ENCODE peak calls at places on chromosome 18, in five cellular contexts. V, J, U, Y and X are unnamed samples.

GRCh38 chr18:49456794-49457193 is 3.7 kb downstream of the DYM start:
- DNase-seq in V (no peak), J (no peak), U (no peak), Y (no peak), X (no peak)

GRCh38 chr18:23283933-23284430 is 148.7 kb downstream of the CABLES1 start:
- DNase-seq in V (peak; percentile 33), J (no peak), U (no peak), Y (peak; percentile 89), X (no peak)

GRCh38 chr18:68667121-68667520 is 47.8 kb downstream of the TMX3 start:
- DNase-seq in V (no peak), J (no peak), U (no peak), Y (no peak), X (no peak)

GRCh38 chr18:10419420-10420103 is 34.9 kb upstream of the APCDD1 start:
- DNase-seq in V (no peak), J (no peak), U (no peak), Y (no peak), X (no peak)

GRCh38 chr18:66931010-66931409 is 327.1 kb upstream of the CDH19 start:
- DNase-seq in V (no peak), J (no peak), U (no peak), Y (no peak), X (no peak)

GRCh38 chr18:12640881-12641200 is 17.1 kb downstream of the SPIRE1 start:
- DNase-seq in V (no peak), J (no peak), U (no peak), Y (no peak), X (no peak)

GRCh38 chr18:48813833-48814489 is 136.8 kb downstream of the SMAD7 start:
- DNase-seq in V (no peak), J (peak; percentile 90), U (no peak), Y (peak; percentile 9), X (no peak)

GRCh38 chr18:28974504-28974903 is 797.6 kb upstream of the CDH2 start:
- DNase-seq in V (no peak), J (no peak), U (no peak), Y (no peak), X (no peak)

GRCh38 chr18:68769423-68769822 is 28.5 kb upstream of the CCDC102B start:
- DNase-seq in V (no peak), J (no peak), U (no peak), Y (no peak), X (no peak)

GRCh38 chr18:40006553-40007073 is 1948.4 kb upstream of the PIK3C3 start:
- DNase-seq in V (no peak), J (no peak), U (no peak), Y (peak; percentile 35), X (no peak)

GRCh38 chr18:24600076-24600654 is 139.7 kb downstream of the HRH4 start:
- DNase-seq in V (peak; percentile 41), J (no peak), U (no peak), Y (no peak), X (no peak)

GRCh38 chr18:21073180-21073579 is 38.4 kb downstream of the ROCK1 start:
- DNase-seq in V (no peak), J (no peak), U (no peak), Y (no peak), X (no peak)

GRCh38 chr18:47898055-47898454 is 32.4 kb downstream of the SMAD2 start:
- DNase-seq in V (no peak), J (no peak), U (no peak), Y (no peak), X (no peak)

GRCh38 chr18:7908686-7909299 is 341.7 kb downstream of the PTPRM start:
- DNase-seq in V (no peak), J (no peak), U (no peak), Y (no peak), X (no peak)

GRCh38 chr18:43303376-43303775 is 26.1 kb upstream of the SYT4 start:
- DNase-seq in V (no peak), J (no peak), U (no peak), Y (no peak), X (no peak)

GRCh38 chr18:6056171-6056932 is 161.0 kb upstream of the TMEM200C start:
- DNase-seq in V (no peak), J (no peak), U (no peak), Y (no peak), X (no peak)

GRCh38 chr18:74604366-74604765 is 6.7 kb downstream of the ZNF407 start:
- DNase-seq in V (no peak), J (no peak), U (no peak), Y (no peak), X (no peak)

GRCh38 chr18:58682429-58683069 is 11.3 kb downstream of the MALT1 start:
- DNase-seq in V (peak; percentile 60), J (no peak), U (peak; percentile 85), Y (no peak), X (no peak)

GRCh38 chr18:42310956-42311355 is 355.9 kb downstream of the PIK3C3 start:
- DNase-seq in V (no peak), J (no peak), U (no peak), Y (no peak), X (no peak)

GRCh38 chr18:6994053-6994452 is 123.5 kb downstream of the LAMA1 start:
- DNase-seq in V (no peak), J (no peak), U (no peak), Y (no peak), X (no peak)

GRCh38 chr18:49017813-49018552 is 67.2 kb upstream of the SMAD7 start:
- DNase-seq in V (no peak), J (no peak), U (peak; percentile 60), Y (no peak), X (peak; percentile 46)

DNA sequence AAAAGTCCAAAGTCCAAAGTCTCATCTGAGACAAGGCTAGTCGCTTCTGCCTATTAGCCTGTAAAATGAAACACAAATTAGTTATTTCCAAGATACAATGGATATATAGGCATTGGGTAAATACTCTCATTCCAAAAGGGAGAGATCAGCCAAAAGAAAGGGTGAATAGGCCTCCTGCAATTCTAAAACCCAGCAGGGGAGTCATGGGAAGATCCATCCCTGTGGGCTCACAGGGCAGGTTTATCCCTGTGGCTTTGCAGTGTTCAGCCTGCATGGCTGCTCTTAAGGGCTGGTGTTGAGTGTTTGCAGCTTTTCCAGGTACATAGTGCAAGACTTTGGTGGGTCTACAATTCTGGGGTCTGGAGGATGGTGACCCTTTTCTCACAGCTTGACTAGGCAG is 21.1 kb upstream of the SLC14A1 start:
- DNase-seq in V (no peak), J (no peak), U (no peak), Y (no peak), X (no peak)
- H3K9me3 ChIP-seq in V (no peaks in the 10 kb centered on the region), J (no peaks in the 10 kb centered on the region), U (peaks cover 2% of the 10 kb centered on the region), Y (peaks cover 12% of the 10 kb centered on the region), X (no peaks in the 10 kb centered on the region)

GRCh38 chr18:498901-499300 is 1.6 kb downstream of the COLEC12 start:
- DNase-seq in V (no peak), J (no peak), U (no peak), Y (no peak), X (no peak)
- H3K4me1 ChIP-seq in V (peaks cover 8% of the 10 kb centered on the region), J (no peaks in the 10 kb centered on the region), U (peaks cover 3% of the 10 kb centered on the region), Y (no peaks in the 10 kb centered on the region), X (no peaks in the 10 kb centered on the region)

DNA sequence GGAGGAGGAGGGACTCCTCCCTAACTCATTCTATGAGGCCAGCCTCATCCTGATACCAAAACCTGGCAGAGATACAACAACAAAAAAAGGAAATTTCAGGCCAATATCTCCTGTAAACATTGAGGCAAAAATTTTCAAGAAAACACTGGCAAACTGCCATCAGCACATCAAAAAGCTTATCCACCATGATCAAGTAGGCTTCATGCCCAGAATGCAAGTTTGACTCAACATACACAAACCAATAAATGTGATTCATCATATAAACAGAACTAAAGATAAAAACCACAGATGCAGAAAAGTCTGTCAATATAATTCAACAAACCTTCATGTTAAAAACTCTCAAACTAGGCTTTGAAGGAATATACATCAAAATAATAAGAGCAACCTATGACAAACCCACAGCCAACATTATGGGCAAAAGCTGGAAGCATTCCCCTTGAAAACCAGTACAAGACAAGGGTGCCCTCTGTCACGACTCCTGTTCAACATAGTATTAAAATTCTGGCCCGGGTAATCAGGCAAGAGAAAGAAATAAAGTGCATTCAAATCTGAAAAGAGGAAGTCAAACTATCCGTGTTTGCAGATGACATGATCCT is 1014.3 kb downstream of the CBLN2 start:
- DNase-seq in V (no peak), J (no peak), U (no peak), Y (no peak), X (no peak)
- H3K9me3 ChIP-seq in V (no peaks in the 10 kb centered on the region), J (no peaks in the 10 kb centered on the region), U (no peaks in the 10 kb centered on the region), Y (no peaks in the 10 kb centered on the region), X (no peaks in the 10 kb centered on the region)

DNA sequence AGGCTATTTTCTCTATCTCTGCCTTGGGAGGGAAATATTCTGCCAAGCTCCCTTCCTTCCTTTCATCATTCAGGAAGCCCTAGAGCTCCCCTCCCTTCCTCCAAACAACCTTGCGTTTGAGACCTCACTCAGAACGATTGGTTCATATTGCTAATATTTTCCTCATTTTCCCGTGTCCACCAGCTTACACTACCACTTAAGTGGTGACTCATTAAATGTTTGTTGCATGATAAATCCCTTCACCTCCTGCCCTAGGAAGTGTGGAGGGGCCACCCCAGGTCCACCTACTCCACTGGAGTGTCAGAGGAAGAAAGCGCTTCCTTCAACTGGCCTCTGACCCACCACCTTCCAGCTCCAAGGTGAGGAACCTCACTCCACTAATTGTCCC is 2.3 kb upstream of the LPIN2 start:
- DNase-seq in V (peak; percentile 52), J (no peak), U (no peak), Y (no peak), X (no peak)
- H3K4me1 ChIP-seq in V (peaks cover 27% of the 10 kb centered on the region), J (peaks cover 59% of the 10 kb centered on the region), U (peaks cover 20% of the 10 kb centered on the region), Y (no peaks in the 10 kb centered on the region), X (peaks cover 4% of the 10 kb centered on the region)

GRCh38 chr18:60322591-60322990 is 50.0 kb downstream of the MC4R start:
- DNase-seq in V (no peak), J (no peak), U (no peak), Y (no peak), X (no peak)
- H3K9me3 ChIP-seq in V (no peaks in the 10 kb centered on the region), J (no peaks in the 10 kb centered on the region), U (no peaks in the 10 kb centered on the region), Y (no peaks in the 10 kb centered on the region), X (no peaks in the 10 kb centered on the region)

DNA sequence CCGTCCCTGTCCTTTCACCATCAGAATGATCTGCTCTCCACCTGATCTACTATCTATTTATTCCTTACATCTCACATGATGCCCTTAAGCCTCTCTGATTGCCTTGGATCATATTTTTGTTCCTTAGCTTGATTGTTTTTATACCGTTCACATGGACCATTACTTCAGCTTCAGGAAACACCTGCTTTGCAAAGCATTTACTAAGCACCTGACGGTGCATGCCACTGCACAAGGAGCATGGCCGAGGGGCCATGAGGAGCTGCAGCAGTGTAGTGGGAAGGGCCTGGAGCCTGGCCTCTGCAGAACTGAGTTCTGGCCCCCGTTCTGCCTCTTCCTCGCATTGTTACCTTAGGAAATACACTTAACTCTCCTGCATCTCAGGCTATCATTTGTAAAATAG is 124.1 kb upstream of the NDUFV2 start:
- DNase-seq in V (no peak), J (no peak), U (no peak), Y (no peak), X (no peak)
- H3K4me1 ChIP-seq in V (peaks cover 32% of the 10 kb centered on the region), J (no peaks in the 10 kb centered on the region), U (no peaks in the 10 kb centered on the region), Y (peaks cover 6% of the 10 kb centered on the region), X (no peaks in the 10 kb centered on the region)

GRCh38 chr18:14936313-14936712 is 188.3 kb downstream of the ANKRD30B start:
- DNase-seq in V (no peak), J (no peak), U (no peak), Y (no peak), X (no peak)
- H3K9me3 ChIP-seq in V (no peaks in the 10 kb centered on the region), J (no peaks in the 10 kb centered on the region), U (no peaks in the 10 kb centered on the region), Y (peaks cover 96% of the 10 kb centered on the region), X (no peaks in the 10 kb centered on the region)

GRCh38 chr18:22197668-22198067 is 28.3 kb downstream of the GATA6 start:
- DNase-seq in V (no peak), J (no peak), U (no peak), Y (no peak), X (no peak)
- H3K4me1 ChIP-seq in V (no peaks in the 10 kb centered on the region), J (no peaks in the 10 kb centered on the region), U (peaks cover 3% of the 10 kb centered on the region), Y (no peaks in the 10 kb centered on the region), X (peaks cover 23% of the 10 kb centered on the region)